ENCODE peak calls at places on chromosomes 4 and X, in nine cellular contexts. M, A, T, C, S, E, K, Z and I are unnamed samples.
A peak's percentile ranks its signal among the peaks of the same experiment; 100 is the strongest.

GRCh38 chr4:100391913-100392312 is 125.9 kb downstream of the EMCN start:
- DNase-seq in M (no peak), A (no peak), T (no peak), C (no peak), S (no peak), E (no peak), K (no peak), Z (no peak), I (no peak)

GRCh38 chrX:74779175-74779574 is 146.1 kb downstream of the NEXMIF start:
- DNase-seq in M (no peak), A (no peak), T (no peak), C (no peak), S (no peak), E (no peak), K (no peak), Z (no peak), I (no peak)

GRCh38 chrX:154382483-154383069 is 3.5 kb downstream of the EMD start:
- DNase-seq in M (no peak), A (no peak), T (no peak), C (no peak), S (no peak), E (no peak), K (no peak), Z (no peak), I (no peak)

GRCh38 chr4:159232465-159233106 is 129.7 kb downstream of the RAPGEF2 start:
- DNase-seq in M (no peak), A (no peak), T (no peak), C (no peak), S (no peak), E (no peak), K (no peak), Z (no peak), I (no peak)

GRCh38 chr4:141127884-141128283 is 5.4 kb downstream of the RNF150 start:
- DNase-seq in M (no peak), A (no peak), T (no peak), C (no peak), S (no peak), E (no peak), K (no peak), Z (peak; percentile 24), I (no peak)

GRCh38 chrX:129654652-129655546 is at the start of gene APLN:
- DNase-seq in M (no peak), A (no peak), T (peak; percentile 52), C (peak; percentile 27), S (peak; percentile 62), E (no peak), K (peak; percentile 55), Z (peak; percentile 14), I (no peak)

GRCh38 chrX:135112096-135112729 is 8.1 kb downstream of the ETDB start:
- DNase-seq in M (no peak), A (no peak), T (no peak), C (no peak), S (no peak), E (no peak), K (peak; percentile 39), Z (peak; percentile 40), I (no peak)

GRCh38 chr4:20276848-20277247 is 25.1 kb downstream of the SLIT2 start:
- DNase-seq in M (no peak), A (no peak), T (no peak), C (no peak), S (no peak), E (no peak), K (no peak), Z (no peak), I (no peak)

DNA sequence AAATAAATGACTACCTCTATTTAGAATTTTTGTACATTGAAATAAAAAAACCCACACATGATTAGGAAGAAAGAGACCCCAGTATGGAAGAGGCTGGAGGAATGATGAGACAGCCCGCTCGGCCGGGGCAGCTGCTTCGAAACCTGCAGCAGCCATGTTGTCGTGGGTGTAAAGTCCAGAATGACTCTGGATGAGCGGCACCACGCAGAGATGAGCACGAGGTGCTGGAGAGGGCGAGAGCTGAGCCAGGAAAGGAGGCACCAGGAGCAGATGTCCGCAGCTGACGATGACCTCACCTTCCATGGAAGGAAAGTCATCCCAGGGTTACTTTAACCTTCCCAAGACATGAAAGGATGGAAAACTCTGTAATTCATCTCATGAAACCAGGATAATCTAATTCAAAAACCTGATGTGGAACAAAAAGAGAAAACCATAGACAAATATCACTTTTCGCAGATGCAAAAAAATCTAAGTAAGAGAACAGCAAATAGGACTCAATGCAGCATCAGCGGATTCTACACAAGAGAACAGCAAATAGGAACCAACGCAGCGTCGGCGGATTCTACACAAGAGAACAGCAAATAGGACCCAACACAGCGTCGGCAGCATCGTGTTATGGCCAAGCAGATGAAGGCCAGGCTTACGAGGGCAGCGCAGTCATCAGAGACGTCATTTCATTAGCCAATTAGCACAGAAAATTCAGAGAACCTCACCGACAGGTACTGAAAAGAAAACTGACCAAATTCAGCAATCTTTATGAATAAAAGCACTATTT is 25.9 kb upstream of the SPON2 start:
- DNase-seq in M (no peak), A (no peak), T (no peak), C (peak; percentile 25), S (no peak), E (no peak), K (no peak), Z (peak; percentile 1), I (no peak)
- TF ChIP-seq POLR2A in M (no peak), A (no peak), T (no peak), C (no peak), S (no peak), E (no peak), K (no peak), Z (no peak), I (no peak)

GRCh38 chr4:23979534-23979933 is 89.7 kb upstream of the PPARGC1A start:
- DNase-seq in M (no peak), A (no peak), T (no peak), C (no peak), S (no peak), E (no peak), K (no peak), Z (no peak), I (no peak)

GRCh38 chr4:23978031-23978430 is 88.2 kb upstream of the PPARGC1A start:
- DNase-seq in M (no peak), A (no peak), T (no peak), C (no peak), S (no peak), E (no peak), K (no peak), Z (no peak), I (no peak)

GRCh38 chr4:23986270-23986669 is 96.4 kb upstream of the PPARGC1A start:
- DNase-seq in M (no peak), A (no peak), T (no peak), C (no peak), S (no peak), E (no peak), K (no peak), Z (no peak), I (no peak)

GRCh38 chr4:23976423-23976822 is 86.6 kb upstream of the PPARGC1A start:
- DNase-seq in M (no peak), A (no peak), T (no peak), C (no peak), S (no peak), E (no peak), K (no peak), Z (no peak), I (no peak)

DNA sequence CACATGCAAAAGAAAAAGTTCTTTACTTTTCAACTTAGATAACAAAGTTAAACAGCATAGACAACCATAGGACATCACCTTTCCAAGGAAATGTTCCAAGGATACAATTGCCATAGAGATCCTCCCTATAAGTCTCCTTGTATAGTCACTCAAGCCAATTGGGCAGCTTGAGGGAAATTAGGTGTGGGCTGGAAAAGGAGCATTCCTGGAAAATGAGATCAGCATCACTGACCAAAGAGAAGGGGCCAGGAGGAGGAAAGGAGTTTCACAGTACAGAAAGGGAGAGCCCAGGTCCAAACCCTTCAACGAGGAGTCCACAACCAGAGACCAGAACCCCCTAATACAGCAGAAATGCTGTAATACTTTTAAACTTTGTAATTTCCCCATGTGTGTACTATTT is 91.5 kb upstream of the PPARGC1A start:
- DNase-seq in M (no peak), A (no peak), T (no peak), C (no peak), S (no peak), E (no peak), K (no peak), Z (no peak), I (no peak)
- TF ChIP-seq POLR2A in M (no peak), A (no peak), T (no peak), C (no peak), S (no peak), E (no peak), K (no peak), Z (no peak), I (no peak)

GRCh38 chr4:2268357-2269205 is 6.7 kb upstream of the MXD4 start:
- DNase-seq in M (peak; percentile 55), A (no peak), T (no peak), C (no peak), S (no peak), E (no peak), K (no peak), Z (no peak), I (no peak)

GRCh38 chr4:2266181-2266580 is 4.3 kb upstream of the MXD4 start:
- DNase-seq in M (peak; percentile 77), A (no peak), T (no peak), C (peak; percentile 51), S (peak; percentile 66), E (no peak), K (no peak), Z (no peak), I (no peak)

GRCh38 chr4:2266821-2267220 is 4.9 kb upstream of the MXD4 start:
- DNase-seq in M (no peak), A (no peak), T (no peak), C (no peak), S (no peak), E (no peak), K (no peak), Z (no peak), I (no peak)

GRCh38 chr4:2267841-2268240 is 5.9 kb upstream of the MXD4 start:
- DNase-seq in M (no peak), A (no peak), T (no peak), C (no peak), S (no peak), E (no peak), K (no peak), Z (no peak), I (no peak)

DNA sequence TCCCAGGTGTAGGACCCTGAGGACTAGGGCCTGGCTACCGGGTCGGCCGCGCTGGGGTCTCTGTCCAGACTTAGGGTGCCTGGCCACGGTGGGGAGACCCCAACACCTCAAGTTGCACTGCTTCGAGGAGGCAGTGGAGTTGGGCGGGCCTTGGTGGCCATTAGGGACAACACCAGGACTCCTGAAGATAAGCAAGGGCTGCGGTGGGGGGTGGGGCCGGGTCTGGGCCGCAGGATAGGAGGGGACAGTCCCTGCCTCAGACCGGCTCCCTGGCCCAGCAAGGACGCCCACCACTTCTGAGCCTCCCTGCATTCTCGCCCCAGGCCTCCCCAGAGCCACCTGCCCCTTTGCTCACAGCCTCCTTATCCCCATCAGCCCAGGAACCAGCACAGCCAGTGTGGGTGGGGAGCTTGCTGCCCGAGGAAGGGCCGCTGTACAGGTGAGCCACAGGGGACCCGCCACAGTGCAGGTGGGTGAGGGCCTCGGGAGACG is 5.5 kb upstream of the MXD4 start:
- DNase-seq in M (no peak), A (no peak), T (no peak), C (no peak), S (no peak), E (no peak), K (no peak), Z (no peak), I (no peak)
- TF ChIP-seq POLR2A in M (no peak), A (no peak), T (no peak), C (no peak), S (no peak), E (no peak), K (no peak), Z (no peak), I (no peak)

DNA sequence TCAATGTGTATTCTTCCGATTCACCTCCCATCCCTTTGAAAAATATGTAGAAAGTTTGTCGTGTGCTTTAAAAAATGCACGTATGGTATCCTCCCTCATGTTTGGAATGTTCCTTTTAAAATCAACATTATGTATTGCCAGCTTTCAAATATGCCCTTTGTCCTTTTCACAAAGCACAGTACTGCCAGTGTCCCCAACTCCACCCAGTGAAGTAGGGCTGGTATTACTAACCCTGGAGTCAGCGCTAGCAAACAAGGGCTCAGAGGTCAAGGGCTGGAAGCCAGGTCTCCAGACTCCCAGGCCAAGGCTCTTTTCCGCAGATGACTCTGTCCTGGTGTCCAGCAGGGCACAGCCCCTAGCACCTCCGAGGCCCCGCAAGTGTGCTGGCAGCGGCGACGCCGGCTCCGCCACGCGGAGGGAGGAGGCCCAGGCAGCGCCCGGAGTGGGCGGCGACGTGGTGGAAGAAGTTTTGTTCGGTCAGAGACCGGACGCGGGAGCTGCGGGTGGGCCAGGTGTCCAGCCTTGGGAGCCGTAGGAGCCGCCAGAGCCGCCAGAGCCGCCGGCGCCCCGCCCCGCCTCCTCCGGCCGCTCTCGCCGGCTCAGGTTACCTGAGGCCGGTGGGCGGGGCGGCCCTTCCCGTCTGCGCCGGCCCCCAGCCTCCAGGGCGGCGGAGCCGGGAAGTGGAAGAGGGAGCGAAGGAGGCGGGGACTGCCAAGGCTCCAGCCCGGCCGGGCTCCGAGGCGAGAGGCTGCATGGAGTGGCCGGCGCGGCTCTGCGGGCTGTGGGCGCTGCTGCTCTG is at the start of gene IL13RA1:
- DNase-seq in M (peak; percentile 87), A (peak; percentile 80), T (no peak), C (peak; percentile 86), S (peak; percentile 84), E (peak; percentile 93), K (peak; percentile 86), Z (peak; percentile 90), I (peak; percentile 23)
- TF ChIP-seq POLR2A in M (peak; percentile 73), A (peak; percentile 34), T (peak; percentile 58), C (no peak), S (peak; percentile 49), E (peak; percentile 51), K (peak; percentile 50), Z (peak; percentile 71), I (no peak)